ENCODE peak calls at places on chromosomes 6 and 20, in six cellular contexts. G is ELR; T is brain microvascular endothelial cell; Y is mucosa of descending colon; X is right cardiac atrium; Z is CD4-positive, alpha-beta T cell. K is an unnamed sample.

GRCh38 chr20:53857723-53858236 is 212.6 kb downstream of the BCAS1 start:
- DNase-seq in G (no peak), Z (no peak), X (peak), T (no peak), Y (peak), K (no peak)

GRCh38 chr6:36350681-36351091 is 14.0 kb upstream of the BNIP5 start:
- DNase-seq in X (peak), Z (no peak), Y (no peak), T (peak), G (peak), K (no peak)

GRCh38 chr6:140850438-140850837 is 1282.3 kb upstream of the GJE1 start:
- DNase-seq in T (peak), Y (no peak), X (no peak), G (peak), Z (no peak), K (no peak)

GRCh38 chr20:50341880-50342637 is 151.4 kb downstream of the CEBPB start:
- DNase-seq in Y (no peak), X (no peak), Z (no peak), G (no peak), T (no peak), K (no peak)

GRCh38 chr6:89369009-89369408 is 16.5 kb upstream of the UBE2J1 start:
- DNase-seq in G (peak), X (peak), Y (peak), Z (no peak), T (peak), K (peak)

GRCh38 chr20:63086421-63087235 is 79.9 kb upstream of the BHLHE23 start:
- DNase-seq in G (no peak), T (no peak), X (peak), Y (no peak), Z (no peak), K (no peak)

GRCh38 chr6:21186479-21187055 is 407.0 kb upstream of the SOX4 start:
- DNase-seq in T (no peak), X (no peak), Z (no peak), Y (no peak), G (no peak), K (no peak)

GRCh38 chr20:11776687-11777086 is 141.0 kb upstream of the BTBD3 start:
- DNase-seq in X (no peak), Z (no peak), Y (no peak), G (no peak), T (no peak), K (no peak)

GRCh38 chr20:37344506-37345338 is 1.2 kb upstream of the SRC start:
- DNase-seq in G (no peak), Z (no peak), X (peak), Y (peak), T (no peak), K (no peak)

GRCh38 chr6:47767102-47767501 is 14.7 kb upstream of the OPN5 start:
- DNase-seq in T (no peak), G (no peak), Y (no peak), X (no peak), Z (no peak), K (no peak)

K was measured in RKO.